ENCODE peak calls at places on chromosomes 5 and 9, in six cellular contexts. P is SJSA1; H is HepG2; F is CD8-positive, alpha-beta memory T cell; Y is uterus; C is IMR-90. J is an unnamed sample.

GRCh38 chr5:218457-219289 is 553 bp downstream of the SDHA start:
- DNase-seq in P (no peak), H (peak; percentile 24), F (no peak), Y (no peak), C (peak; percentile 19), J (peak; percentile 48)

GRCh38 chr9:96655198-96655851 is at the start of gene PRXL2C:
- DNase-seq in P (peak; percentile 80), H (peak; percentile 29), F (peak; percentile 81), Y (peak; percentile 85), C (peak; percentile 52), J (peak; percentile 39)

GRCh38 chr9:98580956-98581355 is 127.8 kb downstream of the GABBR2 start:
- DNase-seq in P (no peak), H (no peak), F (no peak), Y (no peak), C (no peak), J (no peak)

GRCh38 chr5:67182406-67182805 is 14.2 kb downstream of the CD180 start:
- DNase-seq in P (no peak), H (no peak), F (no peak), Y (peak; percentile 82), C (peak; percentile 89), J (no peak)

GRCh38 chr9:33151007-33151557 is 16.1 kb downstream of the B4GALT1 start:
- DNase-seq in P (peak; percentile 45), H (peak; percentile 63), F (no peak), Y (peak; percentile 64), C (peak; percentile 98), J (no peak)

GRCh38 chr5:84724683-84725082 is 340.0 kb upstream of the EDIL3 start:
- DNase-seq in P (peak; percentile 42), H (no peak), F (no peak), Y (no peak), C (peak; percentile 75), J (no peak)

GRCh38 chr5:43190755-43191603 is 1.0 kb upstream of the NIM1K start:
- DNase-seq in P (no peak), H (no peak), F (no peak), Y (no peak), C (peak; percentile 51), J (no peak)

GRCh38 chr5:134112726-134113571 is 1.5 kb upstream of the TCF7 start:
- DNase-seq in P (no peak), H (no peak), F (no peak), Y (no peak), C (no peak), J (no peak)

GRCh38 chr9:85115473-85115872 is 445.9 kb downstream of the NTRK2 start:
- DNase-seq in P (no peak), H (no peak), F (no peak), Y (no peak), C (no peak), J (no peak)

GRCh38 chr9:77215874-77216273 is 38.5 kb downstream of the VPS13A start:
- DNase-seq in P (no peak), H (peak; percentile 14), F (no peak), Y (no peak), C (peak; percentile 55), J (no peak)

GRCh38 chr9:33139421-33140228 is 27.5 kb downstream of the B4GALT1 start:
- DNase-seq in P (no peak), H (peak; percentile 88), F (no peak), Y (peak; percentile 81), C (peak; percentile 96), J (no peak)

GRCh38 chr9:99690573-99690972 is 131.1 kb upstream of the NR4A3 start:
- DNase-seq in P (no peak), H (no peak), F (no peak), Y (no peak), C (no peak), J (no peak)

GRCh38 chr9:33687779-33688178 is 107.6 kb upstream of the PRSS3 start:
- DNase-seq in P (no peak), H (no peak), F (no peak), Y (no peak), C (peak; percentile 7), J (no peak)

GRCh38 chr5:132183723-132184122 is 43.9 kb downstream of the P4HA2 start:
- DNase-seq in P (no peak), H (no peak), F (no peak), Y (no peak), C (peak; percentile 25), J (no peak)

GRCh38 chr5:97980291-97980690 is 793.2 kb upstream of the RGMB start:
- DNase-seq in P (no peak), H (no peak), F (no peak), Y (no peak), C (no peak), J (no peak)

GRCh38 chr5:91307023-91307422 is 76.1 kb downstream of the ARRDC3 start:
- DNase-seq in P (no peak), H (no peak), F (no peak), Y (peak; percentile 76), C (peak; percentile 36), J (no peak)

GRCh38 chr5:134510970-134511795 is 14.3 kb upstream of the JADE2 start:
- DNase-seq in P (peak; percentile 73), H (peak; percentile 65), F (no peak), Y (no peak), C (peak; percentile 69), J (no peak)

GRCh38 chr5:143106175-143106574 is 297.3 kb downstream of the NR3C1 start:
- DNase-seq in P (peak; percentile 71), H (peak; percentile 80), F (no peak), Y (no peak), C (peak; percentile 77), J (no peak)

GRCh38 chr9:107727113-107727780 is 237.7 kb upstream of the KLF4 start:
- DNase-seq in P (no peak), H (no peak), F (no peak), Y (no peak), C (peak; percentile 49), J (no peak)

GRCh38 chr5:107820339-107820880 is 149.7 kb upstream of the EFNA5 start:
- DNase-seq in P (no peak), H (no peak), F (no peak), Y (no peak), C (peak; percentile 2), J (no peak)

GRCh38 chr9:36132081-36132480 is 4.5 kb upstream of the GLIPR2 start:
- DNase-seq in P (no peak), H (no peak), F (no peak), Y (no peak), C (peak; percentile 39), J (no peak)

GRCh38 chr5:136058031-136058971 is 29.5 kb downstream of the TGFBI start:
- DNase-seq in P (peak; percentile 99), H (peak; percentile 99), F (no peak), Y (peak; percentile 78), C (peak; percentile 100), J (no peak)

GRCh38 chr5:68240196-68240595 is 24.6 kb downstream of the PIK3R1 start:
- DNase-seq in P (no peak), H (no peak), F (no peak), Y (no peak), C (no peak), J (no peak)

GRCh38 chr9:93600504-93600903 is 24.1 kb downstream of the PHF2 start:
- DNase-seq in P (no peak), H (no peak), F (no peak), Y (no peak), C (no peak), J (no peak)

GRCh38 chr9:133770076-133770777 is 32.1 kb upstream of the SARDH start:
- DNase-seq in P (peak; percentile 40), H (no peak), F (no peak), Y (peak; percentile 12), C (no peak), J (no peak)
- H3K27ac ChIP-seq in P (no peak overlapping the region), H (peak overlapping the region; percentile 36), F (no peak overlapping the region), Y (no peak overlapping the region), C (no peak overlapping the region), J (no peak overlapping the region)

DNA sequence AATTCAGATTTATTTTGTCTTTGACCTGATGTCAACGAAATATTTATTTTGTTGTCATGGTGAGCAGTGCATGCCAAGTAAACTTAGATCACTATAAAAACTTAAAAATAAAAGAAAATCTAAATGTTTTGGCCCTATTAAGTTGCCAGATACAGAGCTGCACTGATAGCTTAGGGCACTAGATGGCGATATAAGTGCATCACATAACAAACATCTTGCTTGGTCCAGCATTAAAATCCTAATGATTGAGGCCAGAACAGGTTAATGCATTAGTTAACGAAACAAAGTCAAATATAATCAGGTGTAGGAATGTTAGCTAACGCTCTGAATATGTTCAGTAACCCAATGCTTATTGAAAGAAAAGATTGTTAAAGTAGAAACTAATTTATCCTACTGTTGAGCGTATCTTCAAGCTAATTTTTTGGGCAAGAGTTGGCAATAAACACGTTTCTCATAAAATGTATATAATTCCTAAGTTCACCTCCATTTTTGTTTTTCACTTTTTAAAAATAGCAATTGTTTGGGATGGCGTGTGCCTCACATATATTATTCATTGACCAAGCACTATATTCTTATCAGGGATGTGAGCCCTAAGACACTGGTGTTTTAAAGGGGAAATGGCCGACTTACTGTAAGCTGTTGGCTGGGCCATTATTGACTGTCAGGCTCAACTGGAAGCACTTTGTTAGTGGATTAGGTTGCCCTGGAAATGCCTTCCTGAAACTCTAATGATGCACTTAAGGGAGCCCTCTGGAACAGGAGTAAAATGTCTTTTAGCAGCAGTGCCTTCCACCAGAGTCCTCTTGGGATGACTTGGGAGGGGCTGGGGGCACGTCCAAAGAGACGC is 33.3 kb downstream of the KCTD16 start:
- DNase-seq in P (peak; percentile 61), H (peak; percentile 42), F (no peak), Y (peak; percentile 20), C (peak; percentile 82), J (peak; percentile 62)
- H3K27ac ChIP-seq in P (no peak overlapping the region), H (no peak overlapping the region), F (no peak overlapping the region), Y (no peak overlapping the region), C (no peak overlapping the region), J (no peak overlapping the region)

GRCh38 chr9:89941875-89942274 is 337.1 kb downstream of the GADD45G start:
- DNase-seq in P (no peak), H (no peak), F (no peak), Y (no peak), C (peak; percentile 93), J (peak; percentile 41)
- H3K27ac ChIP-seq in P (no peak overlapping the region), H (no peak overlapping the region), F (no peak overlapping the region), Y (peak overlapping the region; percentile 89), C (no peak overlapping the region), J (peak overlapping the region; percentile 4)

GRCh38 chr5:127046343-127047072 is 16.1 kb upstream of the MARCHF3 start:
- DNase-seq in P (no peak), H (no peak), F (no peak), Y (no peak), C (no peak), J (no peak)

GRCh38 chr5:127042593-127042992 is 12.2 kb upstream of the MARCHF3 start:
- DNase-seq in P (no peak), H (no peak), F (no peak), Y (no peak), C (peak; percentile 49), J (no peak)

GRCh38 chr5:127041571-127041970 is 11.2 kb upstream of the MARCHF3 start:
- DNase-seq in P (no peak), H (no peak), F (no peak), Y (no peak), C (peak; percentile 60), J (no peak)

GRCh38 chr5:127038550-127038949 is 8.2 kb upstream of the MARCHF3 start:
- DNase-seq in P (no peak), H (no peak), F (no peak), Y (no peak), C (no peak), J (no peak)

GRCh38 chr5:127040779-127041520 is 10.6 kb upstream of the MARCHF3 start:
- DNase-seq in P (no peak), H (no peak), F (no peak), Y (peak; percentile 36), C (peak; percentile 54), J (no peak)
- H3K27ac ChIP-seq in P (no peak overlapping the region), H (no peak overlapping the region), F (no peak overlapping the region), Y (peak overlapping the region; percentile 70), C (no peak overlapping the region), J (no peak overlapping the region)

GRCh38 chr5:36832274-36832673 is 44.3 kb upstream of the NIPBL start:
- DNase-seq in P (no peak), H (no peak), F (no peak), Y (no peak), C (no peak), J (no peak)
- H3K27ac ChIP-seq in P (no peak overlapping the region), H (no peak overlapping the region), F (no peak overlapping the region), Y (no peak overlapping the region), C (no peak overlapping the region), J (no peak overlapping the region)